ENCODE peak calls at places on chromosomes 4 and X, in five cellular contexts. Q is AG10803, Z is lung, D is neural progenitor cell, E is psoas muscle. S is an unnamed sample.

GRCh38 chr4:73142995-73143547 is 73.6 kb upstream of the COX18 start:
- DNase-seq in Q (no peak), Z (no peak), D (no peak), E (no peak), S (no peak)

GRCh38 chrX:16946361-16946964 is at the start of gene REPS2:
- DNase-seq in Q (peak; percentile 28), Z (peak; percentile 85), D (peak; percentile 96), E (peak; percentile 85), S (peak; percentile 50)

GRCh38 chrX:110491846-110492620 is 133.4 kb downstream of the RTL9 start:
- DNase-seq in Q (no peak), Z (no peak), D (no peak), E (no peak), S (no peak)

GRCh38 chr4:76630748-76631147 is 195.7 kb downstream of the SHROOM3 start:
- DNase-seq in Q (peak; percentile 64), Z (no peak), D (no peak), E (no peak), S (no peak)

GRCh38 chr4:189988892-189989431 is 38.1 kb downstream of the FRG2 start:
- DNase-seq in Q (no peak), Z (no peak), D (no peak), E (no peak), S (no peak)

GRCh38 chr4:16289872-16290554 is 63.7 kb upstream of the TAPT1 start:
- DNase-seq in Q (peak; percentile 40), Z (no peak), D (peak; percentile 37), E (no peak), S (peak; percentile 67)

GRCh38 chrX:100663651-100664050 is 19.7 kb downstream of the SRPX2 start:
- DNase-seq in Q (no peak), Z (no peak), D (no peak), E (no peak), S (no peak)

GRCh38 chrX:41090568-41091238 is 5.5 kb downstream of the USP9X start:
- DNase-seq in Q (no peak), Z (no peak), D (no peak), E (no peak), S (no peak)

GRCh38 chr4:61239250-61239649 is 39.1 kb downstream of the ADGRL3 start:
- DNase-seq in Q (no peak), Z (no peak), D (no peak), E (no peak), S (no peak)

DNA sequence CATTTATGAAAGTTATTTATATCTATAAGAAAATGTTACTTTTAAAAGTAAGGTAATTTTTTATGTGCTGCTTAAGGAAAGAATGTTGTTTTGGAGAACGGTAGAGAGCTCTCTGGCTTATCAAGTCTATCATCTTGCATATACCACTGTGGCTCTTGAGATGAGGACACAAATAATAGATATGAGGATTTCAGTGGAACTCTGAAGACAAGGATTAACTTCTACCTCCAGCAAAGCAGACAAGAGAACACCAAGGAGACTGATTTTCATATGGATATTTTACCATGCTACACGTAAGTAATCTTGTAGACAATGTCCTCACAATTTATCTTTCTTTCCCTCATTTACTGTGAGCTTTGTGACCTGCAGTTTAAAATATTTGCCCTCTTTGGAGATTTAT is 557.5 kb upstream of the NDST4 start:
- DNase-seq in Q (no peak), Z (no peak), D (no peak), E (no peak), S (no peak)
- H3K4me3 ChIP-seq in Q (no peak overlapping the region), Z (no peak overlapping the region), D (no peak overlapping the region), E (no peak overlapping the region), S (no peak overlapping the region)

DNA sequence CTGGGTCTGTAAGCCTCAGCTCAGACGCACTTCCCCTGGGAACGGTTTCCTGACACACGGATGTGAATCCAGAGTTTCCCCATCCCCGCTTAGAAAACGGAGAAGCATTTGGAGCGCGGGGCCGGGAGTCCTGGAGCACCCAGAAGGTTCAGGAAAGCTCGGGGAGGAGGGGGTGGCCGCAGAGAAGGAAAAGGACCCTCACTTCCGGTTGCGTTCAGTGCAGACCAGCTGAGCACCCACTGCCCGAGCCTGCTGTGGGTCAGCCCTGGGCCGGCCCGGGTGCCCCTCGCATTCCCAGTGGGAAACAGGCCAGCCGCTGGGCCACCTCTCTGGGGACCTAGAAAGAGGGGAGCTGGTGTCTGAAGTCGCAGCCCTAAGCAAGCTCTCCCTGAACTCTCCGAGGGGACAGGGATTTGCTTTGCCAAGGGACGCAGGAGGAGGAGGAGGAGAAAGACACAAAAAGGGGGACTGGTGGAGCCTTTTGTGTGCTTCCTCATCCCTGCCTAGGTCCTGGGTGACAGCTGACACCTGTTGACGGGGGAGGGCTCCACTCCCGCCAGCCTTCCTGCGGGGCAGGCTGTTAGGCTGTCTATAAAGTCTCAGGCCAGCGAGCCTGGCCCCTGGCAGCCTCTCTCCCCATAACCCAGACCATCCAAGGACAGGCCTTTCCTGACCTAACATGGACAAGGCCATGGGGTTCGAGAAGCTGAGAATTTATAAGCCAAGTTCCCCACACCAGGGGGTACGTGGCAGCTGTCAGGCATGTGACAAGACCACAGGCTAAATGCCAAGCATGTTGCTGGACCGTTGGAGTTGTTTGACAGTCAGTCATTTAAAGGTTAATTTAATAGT is 696 bp upstream of the EVC2 start:
- DNase-seq in Q (peak; percentile 19), Z (no peak), D (peak; percentile 50), E (no peak), S (no peak)
- TF ChIP-seq CTCF in Q (no peak), Z (no peak), D (no peak), E (no peak), S (no peak)

DNA sequence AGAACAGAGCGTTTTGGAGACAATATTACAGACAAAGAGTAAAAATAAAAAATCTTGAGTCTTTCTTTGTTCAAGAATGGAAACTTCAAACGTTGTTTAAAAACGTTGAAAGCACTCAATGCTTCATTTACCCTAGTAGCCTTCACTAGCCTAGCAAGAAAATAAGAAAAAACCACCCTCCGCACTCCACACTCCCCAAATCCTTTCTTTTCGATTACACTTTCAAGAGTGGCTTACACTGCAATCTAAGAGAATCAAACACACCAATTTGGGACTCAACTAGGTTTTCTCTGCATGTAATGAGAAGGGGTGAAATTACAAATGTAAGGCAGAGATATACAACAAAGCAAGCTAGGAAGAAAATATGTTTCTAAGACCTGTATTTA is 4.7 kb downstream of the TMSB4X start:
- DNase-seq in Q (no peak), Z (no peak), D (no peak), E (no peak), S (no peak)
- H3K4me3 ChIP-seq in Q (no peak overlapping the region), Z (no peak overlapping the region), D (no peak overlapping the region), E (no peak overlapping the region), S (no peak overlapping the region)

GRCh38 chr4:26163425-26164362 is 157.1 kb upstream of the RBPJ start:
- DNase-seq in Q (no peak), Z (no peak), D (no peak), E (no peak), S (no peak)

GRCh38 chr4:26157541-26157940 is 163.3 kb upstream of the RBPJ start:
- DNase-seq in Q (no peak), Z (no peak), D (no peak), E (no peak), S (peak; percentile 25)

GRCh38 chr4:26162095-26162494 is 158.7 kb upstream of the RBPJ start:
- DNase-seq in Q (no peak), Z (no peak), D (no peak), E (no peak), S (no peak)

GRCh38 chr4:26161030-26161824 is 159.6 kb upstream of the RBPJ start:
- DNase-seq in Q (no peak), Z (no peak), D (peak; percentile 44), E (no peak), S (no peak)
- TF ChIP-seq CTCF in Q (peak; percentile 25), Z (no peak), D (peak; percentile 52), E (no peak), S (peak; percentile 25)

GRCh38 chr4:52862605-52863236 is 604 bp downstream of the RASL11B start:
- DNase-seq in Q (no peak), Z (no peak), D (no peak), E (no peak), S (no peak)

GRCh38 chr4:52863324-52863723 is 1.2 kb downstream of the RASL11B start:
- DNase-seq in Q (no peak), Z (no peak), D (peak; percentile 43), E (no peak), S (no peak)

GRCh38 chr4:52866734-52867133 is 4.6 kb downstream of the RASL11B start:
- DNase-seq in Q (no peak), Z (no peak), D (no peak), E (no peak), S (no peak)

GRCh38 chr4:52864816-52865215 is 2.7 kb downstream of the RASL11B start:
- DNase-seq in Q (peak; percentile 35), Z (no peak), D (no peak), E (no peak), S (peak; percentile 82)

GRCh38 chr4:52865305-52865704 is 3.2 kb downstream of the RASL11B start:
- DNase-seq in Q (no peak), Z (no peak), D (no peak), E (no peak), S (no peak)
- H3K4me3 ChIP-seq in Q (no peak overlapping the region), Z (no peak overlapping the region), D (no peak overlapping the region), E (no peak overlapping the region), S (no peak overlapping the region)

GRCh38 chr4:146040623-146041022 is 102.0 kb upstream of the ZNF827 start:
- DNase-seq in Q (no peak), Z (no peak), D (no peak), E (no peak), S (no peak)
- TF ChIP-seq CTCF in Q (no peak), Z (no peak), D (no peak), E (no peak), S (no peak)

GRCh38 chr4:82579932-82580331 is 18.1 kb upstream of the TMEM150C start:
- DNase-seq in Q (no peak), Z (no peak), D (no peak), E (no peak), S (no peak)
- H3K4me3 ChIP-seq in Q (no peak overlapping the region), Z (no peak overlapping the region), D (no peak overlapping the region), E (no peak overlapping the region), S (no peak overlapping the region)

DNA sequence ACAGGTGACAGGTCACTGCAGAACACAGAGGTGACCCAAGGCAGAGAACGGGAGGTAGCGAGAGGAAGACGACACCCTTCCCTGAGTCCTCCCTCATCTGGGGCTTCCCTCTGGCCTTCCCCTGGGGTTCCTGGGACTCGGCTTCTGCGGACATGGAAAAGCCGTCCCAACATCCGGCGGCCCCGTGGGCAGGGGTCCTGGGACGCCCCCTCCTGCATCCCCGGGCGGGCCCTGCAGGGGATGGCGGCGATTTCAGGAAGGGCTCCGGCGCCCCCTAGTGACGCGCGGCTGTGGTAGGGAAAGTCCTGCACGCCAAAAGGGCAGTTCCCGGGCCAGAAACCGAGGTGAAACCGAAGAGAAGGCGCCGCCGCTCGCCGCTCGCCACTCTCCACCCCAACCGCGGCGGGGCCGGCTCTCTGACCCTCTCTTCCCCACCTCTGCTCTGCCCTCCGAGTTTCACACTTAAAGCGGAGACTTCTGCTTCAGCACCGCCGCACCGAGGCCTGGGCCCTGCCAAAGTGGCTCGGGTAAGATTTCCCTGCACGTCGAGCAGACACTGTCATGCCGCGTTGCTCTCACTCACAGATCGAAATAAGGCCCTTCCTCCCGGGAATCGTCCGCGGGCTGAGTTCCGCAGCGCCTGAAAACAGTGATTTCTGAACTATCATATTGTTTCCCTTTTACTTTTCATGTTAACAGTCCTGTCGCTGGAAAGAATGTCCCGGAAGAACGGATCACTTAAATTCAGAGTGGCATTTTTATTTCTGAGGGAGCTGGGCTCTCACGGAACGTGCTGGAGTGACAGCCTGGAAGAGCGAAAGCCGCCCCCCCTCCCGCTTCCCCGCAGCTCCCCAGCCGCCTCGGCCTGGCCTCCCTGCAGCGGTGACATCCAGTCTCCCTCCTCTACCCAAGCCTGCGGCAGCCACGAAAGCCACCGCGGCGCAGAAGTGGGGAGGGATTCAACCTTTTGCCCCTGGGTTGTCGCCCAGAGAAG is 110.6 kb downstream of the DCTD start:
- DNase-seq in Q (peak; percentile 62), Z (peak; percentile 78), D (peak; percentile 93), E (peak; percentile 75), S (peak; percentile 70)
- TF ChIP-seq CTCF in Q (peak; percentile 72), Z (peak; percentile 73), D (peak; percentile 91), E (peak; percentile 81), S (peak; percentile 69)

GRCh38 chr4:140568507-140569306 is at the start of gene UCP1:
- DNase-seq in Q (no peak), Z (no peak), D (peak; percentile 81), E (peak; percentile 19), S (no peak)
- H3K4me3 ChIP-seq in Q (peak within 1 kb of the TSS; percentile 33), Z (peak within 1 kb of the TSS; percentile 29), D (peak within 1 kb of the TSS; percentile 50), E (peak within 1 kb of the TSS; percentile 62), S (peak within 1 kb of the TSS; percentile 40)

S was measured in fibroblast of pulmonary artery.